ENCODE peak calls at places on chromosomes 7 and 10, in ten cellular contexts. A is DMS79; I is nephron progenitor cell; M is mesothelial cell of epicardium; E is neural crest cell; Z is activated effector memory CD4-positive, alpha-beta T cell treated with anti-CD3 and anti-CD28 coated beads, Interleukin-2, amount 50 U/mL, for 16 hours; J is activated CD8-positive, alpha-beta memory T cell treated with anti-CD3 and anti-CD28 coated beads for 48 hours; O is DMS53; B is effector CD8-positive, alpha-beta T cell; X is stimulated activated CD4-positive, alpha-beta T cell treated with anti-CD3 and anti-CD28 coated beads, Interleukin-15, amount 100 ng/mL, for 24 hours. C is an unnamed sample.

GRCh38 chr10:33273295-33274002 is 61.0 kb downstream of the NRP1 start:
- DNase-seq in J (no peak), A (peak), O (peak), B (no peak), I (no peak), E (no peak), Z (no peak), M (no peak), X (no peak), C (peak)

GRCh38 chr10:91210435-91210834 is 10.0 kb upstream of the PCGF5 start:
- DNase-seq in A (peak), X (peak), O (peak), B (no peak), J (no peak), I (no peak), Z (no peak), M (no peak), E (no peak), C (no peak)

GRCh38 chr10:69226919-69227450 is 6.9 kb downstream of the HKDC1 start:
- DNase-seq in M (no peak), E (no peak), J (no peak), X (no peak), I (no peak), A (no peak), O (no peak), B (no peak), Z (no peak), C (no peak)

GRCh38 chr10:95333997-95334792 is 43.4 kb upstream of the PDLIM1 start:
- DNase-seq in E (no peak), X (no peak), I (no peak), J (no peak), B (no peak), A (no peak), M (no peak), O (no peak), Z (no peak), C (no peak)

GRCh38 chr7:25852249-25852994 is 299.6 kb upstream of the NFE2L3 start:
- DNase-seq in M (no peak), E (peak), J (no peak), X (no peak), A (no peak), O (peak), Z (no peak), B (no peak), I (peak), C (no peak)

GRCh38 chr7:101108330-101108857 is 18.5 kb upstream of the SERPINE1 start:
- DNase-seq in J (no peak), E (no peak), O (no peak), B (no peak), X (no peak), M (no peak), I (peak), Z (no peak), A (no peak), C (no peak)

GRCh38 chr7:82605247-82605864 is 161.8 kb upstream of the CACNA2D1 start:
- DNase-seq in M (no peak), B (no peak), J (no peak), Z (no peak), I (peak), O (peak), E (peak), A (peak), X (peak), C (peak)

GRCh38 chr7:106102387-106102966 is 9.6 kb downstream of the SYPL1 start:
- DNase-seq in E (no peak), O (no peak), Z (no peak), A (no peak), B (no peak), J (no peak), X (no peak), I (no peak), M (no peak), C (no peak)

GRCh38 chr10:97690138-97690537 is 3.1 kb upstream of the AVPI1 start:
- DNase-seq in E (no peak), B (no peak), I (no peak), X (no peak), Z (no peak), O (no peak), J (no peak), A (no peak), M (no peak), C (no peak)

GRCh38 chr7:2438775-2439174 is 35.4 kb downstream of the CHST12 start:
- DNase-seq in M (no peak), E (no peak), Z (no peak), J (no peak), X (no peak), B (no peak), O (no peak), I (no peak), A (no peak), C (no peak)

GRCh38 chr10:30324448-30325110 is 24.5 kb downstream of the MTPAP start:
- DNase-seq in B (no peak), I (no peak), A (no peak), O (no peak), E (no peak), J (no peak), X (no peak), Z (no peak), M (no peak), C (no peak)

GRCh38 chr10:14022052-14022451 is 308.7 kb downstream of the FRMD4A start:
- DNase-seq in X (no peak), B (no peak), A (no peak), M (no peak), I (no peak), J (no peak), Z (no peak), O (no peak), E (no peak), C (no peak)

GRCh38 chr7:38903057-38903456 is 5.9 kb downstream of the VPS41 start:
- DNase-seq in E (no peak), Z (no peak), B (no peak), J (no peak), M (no peak), I (no peak), A (no peak), O (no peak), X (no peak), C (no peak)

GRCh38 chr7:35025391-35025870 is 11.9 kb downstream of the DPY19L1 start:
- DNase-seq in B (no peak), O (no peak), J (no peak), X (no peak), I (no peak), A (peak), M (no peak), E (no peak), Z (no peak), C (no peak)

GRCh38 chr10:818010-818409 is 113.5 kb downstream of the LARP4B start:
- DNase-seq in O (no peak), X (no peak), M (no peak), A (no peak), E (no peak), J (no peak), Z (no peak), B (no peak), I (no peak), C (no peak)

GRCh38 chr10:123194056-123194455 is 39.9 kb downstream of the BUB3 start:
- DNase-seq in I (no peak), E (no peak), M (no peak), A (no peak), J (no peak), Z (no peak), B (no peak), X (no peak), O (no peak), C (no peak)